ENCODE peak calls at places on chromosome 18, in nine cellular contexts. W is fibroblast of the aortic adventitia, R is foreskin fibroblast, U is cardiac fibroblast, B is astrocyte of the spinal cord, X is sigmoid colon, A is fibroblast of lung, K is left lung, H is lower leg skin. G is an unnamed sample.

GRCh38 chr18:54351186-54351585 is 6.5 kb downstream of the STARD6 start:
- DNase-seq in W (no peak), R (no peak), U (no peak), B (no peak), X (no peak), A (no peak), K (no peak), H (no peak), G (no peak)

GRCh38 chr18:79934311-79935097 is 16.9 kb downstream of the SLC66A2 start:
- DNase-seq in W (no peak), R (no peak), U (no peak), B (no peak), X (peak; percentile 62), A (no peak), K (peak; percentile 24), H (peak; percentile 63), G (peak; percentile 39)

GRCh38 chr18:76398899-76399612 is 96.0 kb downstream of the ZNF516 start:
- DNase-seq in W (peak; percentile 73), R (peak; percentile 72), U (peak; percentile 83), B (peak; percentile 70), X (peak; percentile 94), A (peak; percentile 76), K (peak; percentile 94), H (peak; percentile 97), G (peak; percentile 76)

GRCh38 chr18:35703043-35703688 is 121.6 kb downstream of the GALNT1 start:
- DNase-seq in W (no peak), R (peak; percentile 24), U (no peak), B (peak; percentile 26), X (no peak), A (peak; percentile 4), K (no peak), H (no peak), G (no peak)

GRCh38 chr18:51857989-51858388 is 482.0 kb upstream of the DCC start:
- DNase-seq in W (no peak), R (no peak), U (no peak), B (no peak), X (no peak), A (no peak), K (no peak), H (no peak), G (no peak)

GRCh38 chr18:7395566-7395965 is 164.7 kb downstream of the LRRC30 start:
- DNase-seq in W (no peak), R (no peak), U (no peak), B (no peak), X (no peak), A (no peak), K (no peak), H (no peak), G (no peak)

GRCh38 chr18:36460854-36461253 is 163.3 kb downstream of the FHOD3 start:
- DNase-seq in W (no peak), R (no peak), U (no peak), B (no peak), X (no peak), A (no peak), K (no peak), H (no peak), G (no peak)

GRCh38 chr18:25533088-25533676 is 181.2 kb upstream of the ZNF521 start:
- DNase-seq in W (no peak), R (no peak), U (no peak), B (no peak), X (no peak), A (no peak), K (no peak), H (no peak), G (no peak)

GRCh38 chr18:44654555-44654954 is 26.1 kb upstream of the SETBP1 start:
- DNase-seq in W (peak; percentile 87), R (peak; percentile 82), U (peak; percentile 64), B (peak; percentile 79), X (no peak), A (peak; percentile 53), K (no peak), H (no peak), G (no peak)

GRCh38 chr18:841647-842370 is 29.8 kb upstream of the YES1 start:
- DNase-seq in W (no peak), R (no peak), U (no peak), B (no peak), X (no peak), A (no peak), K (no peak), H (no peak), G (no peak)

GRCh38 chr18:48105317-48105716 is 174.9 kb upstream of the SMAD2 start:
- DNase-seq in W (no peak), R (no peak), U (no peak), B (no peak), X (no peak), A (no peak), K (no peak), H (no peak), G (no peak)

GRCh38 chr18:3791258-3791657 is 341.3 kb downstream of the TGIF1 start:
- DNase-seq in W (peak; percentile 28), R (no peak), U (no peak), B (no peak), X (no peak), A (no peak), K (no peak), H (no peak), G (no peak)

GRCh38 chr18:56298935-56299334 is 339.5 kb downstream of the TXNL1 start:
- DNase-seq in W (peak; percentile 56), R (peak; percentile 16), U (peak; percentile 46), B (peak; percentile 52), X (no peak), A (peak; percentile 37), K (no peak), H (no peak), G (no peak)

GRCh38 chr18:54389143-54389505 is 31.4 kb downstream of the C18orf54 start:
- DNase-seq in W (no peak), R (no peak), U (no peak), B (no peak), X (no peak), A (no peak), K (no peak), H (no peak), G (no peak)

GRCh38 chr18:10059610-10060468 is 146.0 kb downstream of the VAPA start:
- DNase-seq in W (no peak), R (no peak), U (peak; percentile 29), B (no peak), X (no peak), A (no peak), K (no peak), H (peak; percentile 53), G (no peak)

GRCh38 chr18:12886498-12887126 is 2.6 kb upstream of the PTPN2 start:
- DNase-seq in W (no peak), R (no peak), U (no peak), B (no peak), X (no peak), A (no peak), K (no peak), H (no peak), G (no peak)

GRCh38 chr18:12891561-12891960 is 7.5 kb upstream of the PTPN2 start:
- DNase-seq in W (no peak), R (no peak), U (no peak), B (no peak), X (no peak), A (no peak), K (no peak), H (no peak), G (no peak)

GRCh38 chr18:12890964-12891363 is 6.9 kb upstream of the PTPN2 start:
- DNase-seq in W (no peak), R (no peak), U (no peak), B (no peak), X (no peak), A (no peak), K (no peak), H (no peak), G (no peak)

GRCh38 chr18:12895016-12895415 is 11.0 kb upstream of the PTPN2 start:
- DNase-seq in W (no peak), R (no peak), U (no peak), B (no peak), X (no peak), A (no peak), K (no peak), H (no peak), G (no peak)

DNA sequence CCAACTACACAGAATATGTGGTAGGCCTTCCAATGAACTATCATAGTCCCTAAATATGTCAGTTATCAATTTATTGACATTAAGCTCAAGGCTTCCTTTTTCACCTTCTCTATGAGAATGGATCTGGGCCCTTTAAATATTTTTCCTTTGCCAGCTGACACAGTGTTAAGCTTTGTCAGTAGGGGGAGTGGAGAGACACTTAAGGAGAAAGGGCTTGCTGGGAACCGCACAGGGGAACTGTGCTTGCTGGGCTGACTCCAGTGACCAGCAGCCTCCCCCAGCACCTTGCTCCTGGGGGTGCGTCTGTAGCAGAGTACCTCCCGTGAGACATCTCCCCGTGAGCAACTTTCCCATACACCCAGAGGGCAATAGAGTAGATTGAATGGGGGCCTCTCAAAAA is 6.5 kb upstream of the PTPN2 start:
- DNase-seq in W (peak; percentile 20), R (no peak), U (peak; percentile 22), B (no peak), X (no peak), A (no peak), K (no peak), H (no peak), G (no peak)
- TF ChIP-seq CTCF in W (peak; percentile 24), R (peak; percentile 17), U (peak; percentile 28), B (peak; percentile 23), X (no peak), A (no peak), K (no peak), H (no peak), G (peak; percentile 18)

GRCh38 chr18:69469444-69469919 is 68.8 kb downstream of the DOK6 start:
- DNase-seq in W (no peak), R (no peak), U (no peak), B (no peak), X (peak; percentile 52), A (no peak), K (peak; percentile 61), H (no peak), G (no peak)
- TF ChIP-seq CTCF in W (peak; percentile 2), R (no peak), U (no peak), B (no peak), X (no peak), A (no peak), K (no peak), H (no peak), G (no peak)

DNA sequence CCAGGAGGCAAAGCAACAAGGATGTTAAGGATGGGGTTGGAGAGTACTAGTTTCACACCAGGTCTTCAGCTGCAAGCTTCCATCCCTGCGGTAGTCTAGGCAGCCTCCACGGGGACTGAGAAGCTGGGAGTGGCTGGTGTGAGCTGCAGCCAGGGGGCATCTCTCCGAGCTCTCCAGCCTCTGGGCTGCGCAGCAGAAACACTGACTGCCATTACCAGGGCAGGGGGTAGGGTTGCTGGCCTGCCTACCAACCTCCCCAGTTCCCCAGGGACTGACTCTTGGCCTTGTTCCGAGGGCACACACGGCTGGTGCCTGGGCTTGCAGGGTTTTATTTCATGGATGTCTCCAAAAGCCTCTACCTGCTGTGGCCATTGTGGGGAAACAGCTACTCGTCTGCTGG is 15.9 kb downstream of the GATA6 start:
- DNase-seq in W (peak; percentile 52), R (no peak), U (peak; percentile 59), B (no peak), X (no peak), A (no peak), K (peak; percentile 46), H (no peak), G (no peak)
- TF ChIP-seq CTCF in W (peak; percentile 46), R (no peak), U (no peak), B (no peak), X (no peak), A (no peak), K (no peak), H (no peak), G (no peak)

DNA sequence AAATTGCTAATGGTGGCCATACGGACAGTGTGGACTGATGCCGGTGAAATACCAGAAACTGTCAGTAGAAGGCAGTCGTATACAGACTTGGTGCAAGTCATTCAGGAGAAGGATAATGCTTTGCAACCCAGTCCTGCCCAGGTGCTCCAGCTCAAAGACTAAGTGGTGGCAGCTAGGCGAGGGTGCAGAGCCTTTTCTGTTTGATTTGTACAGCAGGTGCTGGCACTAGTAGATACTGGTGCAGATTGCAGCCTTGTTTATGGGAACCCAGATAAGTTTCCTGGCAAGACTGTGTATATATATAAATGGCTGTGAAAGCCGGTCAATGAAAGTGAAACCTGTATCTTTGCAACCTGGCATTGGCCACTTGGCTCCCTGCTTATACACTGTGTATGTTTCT is 208.3 kb upstream of the SYT4 start:
- DNase-seq in W (no peak), R (no peak), U (no peak), B (no peak), X (no peak), A (no peak), K (no peak), H (no peak), G (no peak)
- TF ChIP-seq CTCF in W (no peak), R (no peak), U (no peak), B (no peak), X (no peak), A (no peak), K (no peak), H (no peak), G (no peak)